ENCODE peak calls at places on chromosomes 3 and 15, in six cellular contexts. D is upper lobe of right lung, L is tibial artery, U is left ventricle myocardium inferior, A is pancreas, Q is SK-N-SH. E is an unnamed sample.

GRCh38 chr3:44894485-44894884 is 20.1 kb downstream of the TGM4 start:
- DNase-seq in L (no peak), U (no peak), Q (no peak), D (no peak), A (no peak), E (no peak)

GRCh38 chr3:123341871-123342630 is 106.8 kb downstream of the ADCY5 start:
- DNase-seq in D (peak; percentile 58), Q (no peak), L (peak; percentile 43), U (peak; percentile 13), A (no peak), E (peak; percentile 63)

GRCh38 chr15:61112231-61112630 is 116.9 kb downstream of the RORA start:
- DNase-seq in U (no peak), D (no peak), A (no peak), Q (no peak), L (no peak), E (no peak)

GRCh38 chr3:188431553-188431952 is 277.6 kb downstream of the LPP start:
- DNase-seq in U (no peak), L (no peak), D (no peak), Q (no peak), A (no peak), E (no peak)

GRCh38 chr15:47820780-47821319 is 103.5 kb downstream of the SEMA6D start:
- DNase-seq in A (no peak), L (no peak), Q (no peak), D (no peak), U (no peak), E (no peak)

GRCh38 chr3:182722938-182723337 is 70.4 kb upstream of the ATP11B start:
- DNase-seq in L (no peak), A (no peak), Q (no peak), U (no peak), D (no peak), E (no peak)

GRCh38 chr3:5194801-5195509 is 7.4 kb downstream of the EDEM1 start:
- DNase-seq in U (no peak), A (no peak), D (no peak), L (no peak), Q (no peak), E (no peak)

GRCh38 chr3:32335365-32336122 is 56.1 kb upstream of the CMTM7 start:
- DNase-seq in L (no peak), D (no peak), U (no peak), Q (no peak), A (no peak), E (no peak)

GRCh38 chr3:13168391-13168790 is 95.2 kb upstream of the IQSEC1 start:
- DNase-seq in L (no peak), U (no peak), A (no peak), D (no peak), Q (no peak), E (peak; percentile 12)

GRCh38 chr3:149971403-149972075 is 844 bp upstream of the PFN2 start:
- DNase-seq in U (peak; percentile 57), Q (no peak), L (peak; percentile 83), A (peak; percentile 79), D (peak; percentile 76), E (peak; percentile 89)

GRCh38 chr15:80953953-80954778 is 35.5 kb downstream of the MESD start:
- DNase-seq in Q (no peak), U (no peak), D (no peak), A (no peak), L (peak; percentile 41), E (no peak)

GRCh38 chr15:40815042-40815678 is 7.9 kb upstream of the DNAJC17 start:
- DNase-seq in U (no peak), Q (no peak), L (no peak), D (no peak), A (no peak), E (no peak)

GRCh38 chr3:32596926-32597369 is 26.3 kb upstream of the DYNC1LI1 start:
- DNase-seq in U (peak; percentile 38), Q (no peak), D (no peak), A (no peak), L (no peak), E (no peak)

GRCh38 chr15:68994149-68994548 is 20.3 kb upstream of the NOX5 start:
- DNase-seq in Q (no peak), A (no peak), L (no peak), U (no peak), D (no peak), E (no peak)

GRCh38 chr15:33675246-33675645 is 293.1 kb upstream of the CHRM5 start:
- DNase-seq in Q (peak; percentile 46), L (no peak), D (no peak), A (no peak), U (no peak), E (no peak)

GRCh38 chr3:27357665-27358258 is 11.4 kb downstream of the NEK10 start:
- DNase-seq in Q (peak; percentile 39), D (no peak), A (no peak), L (no peak), U (no peak), E (no peak)

GRCh38 chr3:191414732-191415131 is 46.2 kb upstream of the PYDC2 start:
- DNase-seq in Q (no peak), U (no peak), A (no peak), D (no peak), L (no peak), E (no peak)

GRCh38 chr15:68313501-68314390 is 36.2 kb downstream of the FEM1B start:
- DNase-seq in D (peak; percentile 38), U (no peak), L (peak; percentile 62), Q (peak; percentile 18), A (no peak), E (no peak)

GRCh38 chr3:110575702-110576101 is 495.9 kb upstream of the NECTIN3 start:
- DNase-seq in A (no peak), D (no peak), Q (no peak), L (no peak), U (no peak), E (no peak)

GRCh38 chr15:88301311-88301710 is 44.8 kb upstream of the NTRK3 start:
- DNase-seq in D (no peak), Q (no peak), A (no peak), L (no peak), U (no peak), E (no peak)

GRCh38 chr3:155676252-155676981 is 68.5 kb downstream of the PLCH1 start:
- DNase-seq in L (no peak), Q (peak; percentile 39), A (peak; percentile 37), U (peak; percentile 30), D (no peak), E (no peak)

GRCh38 chr15:41341519-41341918 is 8.8 kb downstream of the NUSAP1 start:
- DNase-seq in Q (no peak), U (no peak), D (no peak), A (no peak), L (no peak), E (no peak)

GRCh38 chr3:40534283-40534682 is 9.5 kb downstream of the ZNF621 start:
- DNase-seq in A (no peak), D (no peak), L (no peak), Q (no peak), U (no peak), E (no peak)
- H3K36me3 ChIP-seq in A (peaks cover 46% of the 10 kb centered on the region), D (peaks cover 59% of the 10 kb centered on the region), L (peaks cover 100% of the 10 kb centered on the region), Q (peaks cover 89% of the 10 kb centered on the region), U (peaks cover 98% of the 10 kb centered on the region), E (peaks cover 60% of the 10 kb centered on the region)

GRCh38 chr15:45642203-45642932 is 7.5 kb downstream of the SQOR start:
- DNase-seq in Q (no peak), U (no peak), A (no peak), L (peak; percentile 79), D (no peak), E (no peak)
- H3K4me1 ChIP-seq in Q (peaks cover 21% of the 10 kb centered on the region), U (peaks cover 57% of the 10 kb centered on the region), A (peaks cover 30% of the 10 kb centered on the region), L (peaks cover 70% of the 10 kb centered on the region), D (peaks cover 95% of the 10 kb centered on the region), E (peaks cover 16% of the 10 kb centered on the region)

DNA sequence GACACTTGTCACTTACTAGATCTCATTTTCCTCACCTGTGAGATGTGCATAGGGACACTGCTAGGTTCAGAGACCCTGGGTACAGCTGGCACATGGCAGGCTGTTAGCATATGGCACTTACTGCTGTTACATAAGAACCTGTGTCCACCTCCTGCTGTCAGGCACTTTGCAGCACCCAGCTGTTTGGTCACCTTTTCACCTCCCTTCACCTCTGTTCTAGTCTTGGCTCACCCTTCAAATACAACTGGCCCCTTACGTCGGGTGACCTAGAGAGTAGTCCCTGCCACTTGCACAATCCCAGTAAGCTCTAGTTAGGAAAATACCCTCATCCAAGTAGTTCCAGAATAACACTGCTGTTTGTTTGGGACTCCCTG is 78.3 kb downstream of the ABHD5 start:
- DNase-seq in D (no peak), U (no peak), Q (no peak), A (no peak), L (no peak), E (no peak)
- H3K4me3 ChIP-seq in D (peak overlapping the region; percentile 17), U (peak overlapping the region; percentile 54), Q (peak overlapping the region; percentile 35), A (peak overlapping the region; percentile 17), L (peak overlapping the region; percentile 33), E (peak overlapping the region; percentile 54)

GRCh38 chr3:94081880-94082279 is 19.0 kb downstream of the NSUN3 start:
- DNase-seq in A (no peak), L (no peak), D (no peak), Q (no peak), U (no peak), E (no peak)
- H3K36me3 ChIP-seq in A (peaks cover 9% of the 10 kb centered on the region), L (peaks cover 19% of the 10 kb centered on the region), D (peaks cover 23% of the 10 kb centered on the region), Q (peaks cover 14% of the 10 kb centered on the region), U (peaks cover 21% of the 10 kb centered on the region), E (no peaks in the 10 kb centered on the region)

DNA sequence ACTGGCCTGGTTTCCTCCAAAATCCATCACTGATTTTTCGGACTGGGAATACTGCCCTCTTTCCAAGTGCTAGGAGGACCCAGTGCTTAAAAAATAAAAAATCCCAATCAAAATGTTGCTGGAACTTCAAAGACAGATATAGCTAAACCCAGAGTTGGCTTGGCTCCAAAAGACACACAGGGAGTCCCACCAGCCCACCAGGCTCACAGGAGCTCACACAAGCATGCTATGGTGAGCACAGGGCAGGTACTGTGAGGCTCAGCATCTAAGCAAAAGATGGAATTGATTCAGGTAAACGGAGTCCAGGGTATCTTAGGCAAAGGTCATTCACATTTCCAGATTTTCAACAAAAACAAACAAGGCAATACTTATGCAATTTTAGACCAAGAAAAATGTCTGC is 3.7 kb downstream of the TRANK1 start:
- DNase-seq in A (no peak), Q (no peak), U (no peak), L (no peak), D (no peak), E (no peak)
- H3K4me1 ChIP-seq in A (no peaks in the 10 kb centered on the region), Q (no peaks in the 10 kb centered on the region), U (peaks cover 20% of the 10 kb centered on the region), L (peaks cover 15% of the 10 kb centered on the region), D (peaks cover 16% of the 10 kb centered on the region), E (peaks cover 2% of the 10 kb centered on the region)

GRCh38 chr3:164341086-164341485 is 737.2 kb downstream of the SI start:
- DNase-seq in U (no peak), A (no peak), D (no peak), Q (no peak), L (no peak), E (no peak)

DNA sequence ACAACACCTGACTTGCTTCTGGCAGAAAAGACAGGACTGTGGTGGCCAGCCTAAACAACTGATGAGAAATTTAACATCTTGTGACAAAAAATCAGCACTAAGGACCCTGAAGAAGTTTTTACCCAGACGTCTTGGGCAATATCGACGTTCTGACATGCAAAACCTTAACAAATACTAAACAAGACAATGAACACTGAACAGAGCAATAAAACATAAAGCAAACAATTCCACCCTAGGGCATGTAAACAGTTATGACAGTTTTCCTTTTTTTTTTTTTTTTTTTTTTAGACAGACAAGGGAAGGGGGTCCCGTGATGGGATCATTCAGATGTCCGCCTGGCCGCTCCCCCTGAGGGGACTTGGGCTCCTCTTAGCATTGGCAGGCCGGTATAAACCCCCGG is 738.0 kb downstream of the SI start:
- DNase-seq in D (no peak), U (no peak), L (no peak), A (no peak), Q (no peak), E (no peak)
- H3K4me3 ChIP-seq in D (no peak overlapping the region), U (no peak overlapping the region), L (no peak overlapping the region), A (no peak overlapping the region), Q (no peak overlapping the region), E (no peak overlapping the region)